ENCODE peak calls at places on chromosomes 12 and 14, in nine cellular contexts. One of them, this sample, is unnamed.

GRCh38 chr12:75812341-75813018 is 219.1 kb downstream of the PHLDA1 start:
- DNase-seq in A549: no peak
- DNase-seq in HFF-Myc: peak; percentile 97
- DNase-seq in RWPE1: no peak
- DNase-seq in iris pigment epithelial cell: peak; percentile 39
- DNase-seq in NCI-H2171 treated with DMSO at 0.1 percent for 48 hours: peak; percentile 97
- DNase-seq in GM19239: no peak
- DNase-seq in stomach: no peak
- DNase-seq in astrocyte of the spinal cord: peak; percentile 89
- DNase-seq in this sample: peak; percentile 47

GRCh38 chr12:69988601-69989194 is 163.7 kb downstream of the MYRFL start:
- DNase-seq in A549: no peak
- DNase-seq in HFF-Myc: no peak
- DNase-seq in RWPE1: no peak
- DNase-seq in iris pigment epithelial cell: peak; percentile 64
- DNase-seq in NCI-H2171 treated with DMSO at 0.1 percent for 48 hours: no peak
- DNase-seq in GM19239: no peak
- DNase-seq in stomach: no peak
- DNase-seq in astrocyte of the spinal cord: no peak
- DNase-seq in this sample: peak; percentile 33

GRCh38 chr14:36658091-36659009 is 3.3 kb upstream of the PAX9 start:
- DNase-seq in A549: no peak
- DNase-seq in HFF-Myc: no peak
- DNase-seq in RWPE1: no peak
- DNase-seq in iris pigment epithelial cell: no peak
- DNase-seq in NCI-H2171 treated with DMSO at 0.1 percent for 48 hours: no peak
- DNase-seq in GM19239: no peak
- DNase-seq in stomach: no peak
- DNase-seq in astrocyte of the spinal cord: no peak
- DNase-seq in this sample: no peak

GRCh38 chr12:86660000-86660399 is 403.8 kb upstream of the MGAT4C start:
- DNase-seq in A549: no peak
- DNase-seq in HFF-Myc: no peak
- DNase-seq in RWPE1: no peak
- DNase-seq in iris pigment epithelial cell: no peak
- DNase-seq in NCI-H2171 treated with DMSO at 0.1 percent for 48 hours: no peak
- DNase-seq in GM19239: no peak
- DNase-seq in stomach: no peak
- DNase-seq in astrocyte of the spinal cord: no peak
- DNase-seq in this sample: no peak

GRCh38 chr14:75306917-75307699 is 28.5 kb downstream of the FOS start:
- DNase-seq in A549: peak; percentile 66
- DNase-seq in HFF-Myc: no peak
- DNase-seq in RWPE1: no peak
- DNase-seq in iris pigment epithelial cell: peak; percentile 15
- DNase-seq in NCI-H2171 treated with DMSO at 0.1 percent for 48 hours: peak; percentile 86
- DNase-seq in GM19239: no peak
- DNase-seq in stomach: no peak
- DNase-seq in astrocyte of the spinal cord: no peak
- DNase-seq in this sample: peak; percentile 24

GRCh38 chr12:14995583-14996425 is 23.0 kb downstream of the PDE6H start:
- DNase-seq in A549: peak; percentile 25
- DNase-seq in HFF-Myc: peak; percentile 47
- DNase-seq in RWPE1: peak; percentile 18
- DNase-seq in iris pigment epithelial cell: peak; percentile 77
- DNase-seq in NCI-H2171 treated with DMSO at 0.1 percent for 48 hours: peak; percentile 52
- DNase-seq in GM19239: no peak
- DNase-seq in stomach: no peak
- DNase-seq in astrocyte of the spinal cord: peak; percentile 74
- DNase-seq in this sample: peak; percentile 60

GRCh38 chr12:52612431-52613290 is 5.7 kb downstream of the KRT73 start:
- DNase-seq in A549: no peak
- DNase-seq in HFF-Myc: no peak
- DNase-seq in RWPE1: no peak
- DNase-seq in iris pigment epithelial cell: no peak
- DNase-seq in NCI-H2171 treated with DMSO at 0.1 percent for 48 hours: no peak
- DNase-seq in GM19239: no peak
- DNase-seq in stomach: no peak
- DNase-seq in astrocyte of the spinal cord: no peak
- DNase-seq in this sample: no peak

GRCh38 chr12:111443586-111443985 is 37.9 kb downstream of the SH2B3 start:
- DNase-seq in A549: no peak
- DNase-seq in HFF-Myc: no peak
- DNase-seq in RWPE1: no peak
- DNase-seq in iris pigment epithelial cell: peak; percentile 58
- DNase-seq in NCI-H2171 treated with DMSO at 0.1 percent for 48 hours: no peak
- DNase-seq in GM19239: no peak
- DNase-seq in stomach: peak; percentile 21
- DNase-seq in astrocyte of the spinal cord: no peak
- DNase-seq in this sample: peak; percentile 61

GRCh38 chr14:78153069-78153351 is 17.2 kb upstream of the NRXN3 start:
- DNase-seq in A549: no peak
- DNase-seq in HFF-Myc: no peak
- DNase-seq in RWPE1: peak; percentile 12
- DNase-seq in iris pigment epithelial cell: peak; percentile 49
- DNase-seq in NCI-H2171 treated with DMSO at 0.1 percent for 48 hours: peak; percentile 63
- DNase-seq in GM19239: no peak
- DNase-seq in stomach: no peak
- DNase-seq in astrocyte of the spinal cord: peak; percentile 29
- DNase-seq in this sample: no peak